ENCODE peak calls at places on chromosomes 11 and 22, in eight cellular contexts. One of them, this sample, is unnamed.

GRCh38 chr11:106397787-106398355 is 320.4 kb downstream of the AASDHPPT start:
- DNase-seq in IMR-90: no peak
- DNase-seq in stomach: no peak
- DNase-seq in mucosa of descending colon: no peak
- DNase-seq in sigmoid colon: no peak
- DNase-seq in H1: no peak
- DNase-seq in fibroblast of lung: peak; percentile 20
- DNase-seq in AG09319: no peak
- DNase-seq in this sample: no peak

GRCh38 chr11:63622318-63622717 is 8.1 kb upstream of the PLAAT3 start:
- DNase-seq in stomach: peak; percentile 42
- DNase-seq in IMR-90: no peak
- DNase-seq in AG09319: no peak
- DNase-seq in sigmoid colon: no peak
- DNase-seq in mucosa of descending colon: no peak
- DNase-seq in H1: no peak
- DNase-seq in fibroblast of lung: no peak
- DNase-seq in this sample: no peak

GRCh38 chr22:17266261-17266971 is 47.2 kb upstream of the ADA2 start:
- DNase-seq in IMR-90: no peak
- DNase-seq in sigmoid colon: no peak
- DNase-seq in H1: peak; percentile 71
- DNase-seq in mucosa of descending colon: peak; percentile 77
- DNase-seq in AG09319: no peak
- DNase-seq in fibroblast of lung: no peak
- DNase-seq in stomach: no peak
- DNase-seq in this sample: no peak

GRCh38 chr11:45655347-45655756 is 10.1 kb downstream of the CHST1 start:
- DNase-seq in IMR-90: peak; percentile 51
- DNase-seq in AG09319: peak; percentile 12
- DNase-seq in sigmoid colon: peak; percentile 84
- DNase-seq in H1: peak; percentile 98
- DNase-seq in fibroblast of lung: peak; percentile 44
- DNase-seq in mucosa of descending colon: peak; percentile 76
- DNase-seq in stomach: peak; percentile 72
- DNase-seq in this sample: peak; percentile 86

GRCh38 chr11:66465371-66466224 is 1.1 kb upstream of the PELI3 start:
- DNase-seq in IMR-90: no peak
- DNase-seq in sigmoid colon: no peak
- DNase-seq in fibroblast of lung: no peak
- DNase-seq in stomach: no peak
- DNase-seq in mucosa of descending colon: no peak
- DNase-seq in AG09319: no peak
- DNase-seq in H1: peak; percentile 46
- DNase-seq in this sample: no peak

GRCh38 chr11:65855927-65856363 is 2.0 kb downstream of the CFL1 start:
- DNase-seq in fibroblast of lung: no peak
- DNase-seq in stomach: no peak
- DNase-seq in mucosa of descending colon: peak; percentile 35
- DNase-seq in AG09319: no peak
- DNase-seq in IMR-90: no peak
- DNase-seq in H1: no peak
- DNase-seq in sigmoid colon: no peak
- DNase-seq in this sample: no peak

GRCh38 chr11:44708063-44708462 is 18.7 kb upstream of the TSPAN18 start:
- DNase-seq in AG09319: no peak
- DNase-seq in sigmoid colon: no peak
- DNase-seq in IMR-90: no peak
- DNase-seq in fibroblast of lung: no peak
- DNase-seq in H1: no peak
- DNase-seq in stomach: no peak
- DNase-seq in mucosa of descending colon: no peak
- DNase-seq in this sample: no peak

GRCh38 chr11:125451400-125452124 is 44.5 kb downstream of the FEZ1 start:
- DNase-seq in mucosa of descending colon: peak; percentile 38
- DNase-seq in fibroblast of lung: peak; percentile 25
- DNase-seq in H1: peak; percentile 90
- DNase-seq in AG09319: no peak
- DNase-seq in sigmoid colon: peak; percentile 71
- DNase-seq in stomach: peak; percentile 43
- DNase-seq in IMR-90: peak; percentile 25
- DNase-seq in this sample: peak; percentile 54

GRCh38 chr11:47163198-47163597 is 13.5 kb downstream of the ARFGAP2 start:
- DNase-seq in sigmoid colon: no peak
- DNase-seq in fibroblast of lung: no peak
- DNase-seq in stomach: no peak
- DNase-seq in H1: no peak
- DNase-seq in AG09319: no peak
- DNase-seq in mucosa of descending colon: no peak
- DNase-seq in IMR-90: no peak
- DNase-seq in this sample: no peak
- TF ChIP-seq CTCF in sigmoid colon: no peak
- TF ChIP-seq CTCF in fibroblast of lung: no peak
- TF ChIP-seq CTCF in stomach: no peak
- TF ChIP-seq CTCF in H1: no peak
- TF ChIP-seq CTCF in AG09319: no peak
- TF ChIP-seq CTCF in mucosa of descending colon: no peak
- TF ChIP-seq CTCF in IMR-90: no peak
- TF ChIP-seq CTCF in this sample: no peak

GRCh38 chr11:120248551-120249278 is 8.8 kb downstream of the POU2F3 start:
- DNase-seq in AG09319: no peak
- DNase-seq in fibroblast of lung: peak; percentile 71
- DNase-seq in H1: no peak
- DNase-seq in mucosa of descending colon: no peak
- DNase-seq in sigmoid colon: no peak
- DNase-seq in stomach: no peak
- DNase-seq in IMR-90: peak; percentile 48
- DNase-seq in this sample: no peak
- TF ChIP-seq CTCF in AG09319: no peak
- TF ChIP-seq CTCF in fibroblast of lung: no peak
- TF ChIP-seq CTCF in H1: no peak
- TF ChIP-seq CTCF in mucosa of descending colon: no peak
- TF ChIP-seq CTCF in sigmoid colon: no peak
- TF ChIP-seq CTCF in stomach: no peak
- TF ChIP-seq CTCF in IMR-90: no peak
- TF ChIP-seq CTCF in this sample: no peak

DNA sequence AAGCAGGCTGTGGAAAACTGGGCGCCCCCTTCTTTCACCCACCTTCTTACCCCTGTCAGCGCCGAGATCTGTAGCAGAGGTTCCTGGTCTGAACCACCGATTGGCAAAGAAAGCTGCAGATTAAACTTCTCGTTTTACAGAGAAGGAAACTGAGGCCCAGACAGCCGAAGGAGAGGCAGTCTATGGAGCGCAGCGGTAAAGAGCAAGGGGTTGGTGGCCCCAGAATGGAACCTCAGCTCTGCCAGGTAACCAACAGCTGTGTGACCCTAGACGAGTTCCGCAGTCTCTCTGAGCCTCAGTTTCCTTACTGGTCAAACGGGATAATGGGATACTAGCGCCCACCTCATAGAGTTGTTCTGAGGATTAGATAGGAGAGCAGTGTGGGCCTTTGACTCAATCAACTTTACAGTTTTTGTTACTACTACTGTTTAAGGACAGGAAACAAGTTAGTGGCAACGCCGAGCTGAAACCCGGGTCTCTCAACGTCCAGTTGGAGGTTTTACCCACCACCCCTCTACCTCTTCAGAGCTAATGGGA is 3.1 kb upstream of the WT1 start:
- DNase-seq in IMR-90: no peak
- DNase-seq in stomach: no peak
- DNase-seq in fibroblast of lung: no peak
- DNase-seq in H1: no peak
- DNase-seq in sigmoid colon: no peak
- DNase-seq in AG09319: no peak
- DNase-seq in mucosa of descending colon: no peak
- DNase-seq in this sample: no peak
- TF ChIP-seq CTCF in IMR-90: no peak
- TF ChIP-seq CTCF in stomach: no peak
- TF ChIP-seq CTCF in fibroblast of lung: no peak
- TF ChIP-seq CTCF in H1: no peak
- TF ChIP-seq CTCF in sigmoid colon: no peak
- TF ChIP-seq CTCF in AG09319: no peak
- TF ChIP-seq CTCF in mucosa of descending colon: no peak
- TF ChIP-seq CTCF in this sample: no peak

GRCh38 chr11:4740735-4741134 is 29.0 kb downstream of the OR51F1 start:
- DNase-seq in IMR-90: no peak
- DNase-seq in AG09319: no peak
- DNase-seq in sigmoid colon: no peak
- DNase-seq in fibroblast of lung: no peak
- DNase-seq in stomach: no peak
- DNase-seq in mucosa of descending colon: no peak
- DNase-seq in H1: no peak
- DNase-seq in this sample: no peak
- TF ChIP-seq CTCF in IMR-90: no peak
- TF ChIP-seq CTCF in AG09319: no peak
- TF ChIP-seq CTCF in sigmoid colon: no peak
- TF ChIP-seq CTCF in fibroblast of lung: no peak
- TF ChIP-seq CTCF in stomach: no peak
- TF ChIP-seq CTCF in mucosa of descending colon: no peak
- TF ChIP-seq CTCF in H1: no peak
- TF ChIP-seq CTCF in this sample: no peak

GRCh38 chr22:46594947-46595298 is 25.3 kb upstream of the GRAMD4 start:
- DNase-seq in IMR-90: no peak
- DNase-seq in H1: no peak
- DNase-seq in sigmoid colon: peak; percentile 61
- DNase-seq in fibroblast of lung: no peak
- DNase-seq in AG09319: no peak
- DNase-seq in stomach: no peak
- DNase-seq in mucosa of descending colon: no peak
- DNase-seq in this sample: no peak

GRCh38 chr22:46595545-46595944 is 24.6 kb upstream of the GRAMD4 start:
- DNase-seq in sigmoid colon: peak; percentile 61
- DNase-seq in stomach: no peak
- DNase-seq in mucosa of descending colon: peak; percentile 43
- DNase-seq in fibroblast of lung: no peak
- DNase-seq in IMR-90: no peak
- DNase-seq in AG09319: no peak
- DNase-seq in H1: no peak
- DNase-seq in this sample: no peak

GRCh38 chr22:46598224-46598623 is 22.0 kb upstream of the GRAMD4 start:
- DNase-seq in mucosa of descending colon: no peak
- DNase-seq in stomach: no peak
- DNase-seq in H1: no peak
- DNase-seq in fibroblast of lung: no peak
- DNase-seq in sigmoid colon: no peak
- DNase-seq in AG09319: no peak
- DNase-seq in IMR-90: no peak
- DNase-seq in this sample: no peak

GRCh38 chr22:46596032-46596441 is 24.1 kb upstream of the GRAMD4 start:
- DNase-seq in sigmoid colon: peak; percentile 72
- DNase-seq in mucosa of descending colon: peak; percentile 36
- DNase-seq in H1: no peak
- DNase-seq in AG09319: peak; percentile 67
- DNase-seq in fibroblast of lung: peak; percentile 40
- DNase-seq in stomach: no peak
- DNase-seq in IMR-90: no peak
- DNase-seq in this sample: no peak

DNA sequence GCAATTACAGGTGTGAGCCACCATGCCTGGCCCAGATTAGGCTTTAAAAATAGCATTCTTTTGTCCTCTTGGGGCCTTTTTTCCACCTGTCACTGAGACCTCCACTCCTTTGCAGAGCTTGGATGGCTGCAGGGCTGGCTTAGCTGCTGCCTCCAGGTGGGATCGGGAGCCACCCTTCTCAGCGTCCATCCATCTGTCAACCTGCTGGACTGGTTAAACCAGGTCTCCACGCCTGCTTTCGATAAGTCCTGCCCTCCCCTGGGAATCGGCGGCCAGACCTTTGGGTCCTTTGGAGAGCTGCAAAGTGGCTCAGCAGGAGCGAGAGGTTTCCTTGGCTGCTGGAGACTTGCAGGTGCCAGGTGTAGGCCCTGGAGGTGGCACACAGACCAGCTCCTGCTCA is 23.4 kb upstream of the GRAMD4 start:
- DNase-seq in mucosa of descending colon: peak; percentile 88
- DNase-seq in IMR-90: no peak
- DNase-seq in AG09319: no peak
- DNase-seq in sigmoid colon: no peak
- DNase-seq in fibroblast of lung: no peak
- DNase-seq in H1: no peak
- DNase-seq in stomach: peak; percentile 97
- DNase-seq in this sample: no peak
- TF ChIP-seq CTCF in mucosa of descending colon: peak; percentile 15
- TF ChIP-seq CTCF in IMR-90: no peak
- TF ChIP-seq CTCF in AG09319: no peak
- TF ChIP-seq CTCF in sigmoid colon: no peak
- TF ChIP-seq CTCF in fibroblast of lung: no peak
- TF ChIP-seq CTCF in H1: no peak
- TF ChIP-seq CTCF in stomach: peak; percentile 32
- TF ChIP-seq CTCF in this sample: no peak

GRCh38 chr22:22784249-22785039 is 103.2 kb upstream of the IGLL5 start:
- DNase-seq in fibroblast of lung: no peak
- DNase-seq in AG09319: no peak
- DNase-seq in IMR-90: no peak
- DNase-seq in mucosa of descending colon: no peak
- DNase-seq in H1: no peak
- DNase-seq in sigmoid colon: no peak
- DNase-seq in stomach: no peak
- DNase-seq in this sample: no peak
- TF ChIP-seq CTCF in fibroblast of lung: no peak
- TF ChIP-seq CTCF in AG09319: no peak
- TF ChIP-seq CTCF in IMR-90: no peak
- TF ChIP-seq CTCF in mucosa of descending colon: no peak
- TF ChIP-seq CTCF in H1: no peak
- TF ChIP-seq CTCF in sigmoid colon: no peak
- TF ChIP-seq CTCF in stomach: no peak
- TF ChIP-seq CTCF in this sample: no peak

DNA sequence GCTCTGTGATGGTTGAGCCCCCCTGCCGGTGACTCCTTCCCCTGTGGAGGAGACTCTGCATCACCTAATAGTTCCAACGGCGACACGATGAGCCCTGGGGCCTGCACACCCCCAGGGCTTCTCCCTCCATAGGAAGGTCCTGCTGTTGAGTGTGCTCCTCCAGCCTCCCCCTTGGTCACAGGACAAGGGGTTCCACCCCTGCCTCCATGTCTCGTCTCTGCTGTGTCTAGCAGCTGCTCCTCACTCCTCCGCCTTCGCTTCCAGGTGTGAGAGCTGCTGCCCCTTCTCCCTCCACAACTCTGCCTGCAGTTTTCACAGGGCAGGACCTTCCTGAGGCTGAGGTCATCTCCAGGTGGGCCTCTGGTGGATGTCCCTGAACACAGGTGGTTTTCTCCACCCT is 1416.1 kb downstream of the TBC1D22A start:
- DNase-seq in IMR-90: no peak
- DNase-seq in stomach: no peak
- DNase-seq in fibroblast of lung: no peak
- DNase-seq in sigmoid colon: no peak
- DNase-seq in mucosa of descending colon: no peak
- DNase-seq in AG09319: no peak
- DNase-seq in H1: no peak
- DNase-seq in this sample: no peak
- TF ChIP-seq CTCF in IMR-90: no peak
- TF ChIP-seq CTCF in stomach: no peak
- TF ChIP-seq CTCF in fibroblast of lung: no peak
- TF ChIP-seq CTCF in sigmoid colon: no peak
- TF ChIP-seq CTCF in mucosa of descending colon: no peak
- TF ChIP-seq CTCF in AG09319: no peak
- TF ChIP-seq CTCF in H1: no peak
- TF ChIP-seq CTCF in this sample: no peak

GRCh38 chr22:43174941-43175531 is 11.9 kb downstream of the TTLL12 start:
- DNase-seq in H1: no peak
- DNase-seq in AG09319: no peak
- DNase-seq in stomach: peak; percentile 49
- DNase-seq in fibroblast of lung: no peak
- DNase-seq in IMR-90: no peak
- DNase-seq in sigmoid colon: no peak
- DNase-seq in mucosa of descending colon: peak; percentile 36
- DNase-seq in this sample: no peak
- TF ChIP-seq CTCF in H1: no peak
- TF ChIP-seq CTCF in AG09319: no peak
- TF ChIP-seq CTCF in stomach: no peak
- TF ChIP-seq CTCF in fibroblast of lung: no peak
- TF ChIP-seq CTCF in IMR-90: no peak
- TF ChIP-seq CTCF in sigmoid colon: no peak
- TF ChIP-seq CTCF in mucosa of descending colon: no peak
- TF ChIP-seq CTCF in this sample: no peak

This sample was measured in GM13976.